ENCODE peak calls at places on chromosomes 6 and 20, in four cellular contexts. G, D, T and L are unnamed samples.

GRCh38 chr6:39550191-39550590 is 175.0 kb downstream of the KIF6 start:
- DNase-seq in G (no peak), D (no peak), T (no peak), L (no peak)

GRCh38 chr6:14620522-14620921 is 502.9 kb downstream of the CD83 start:
- DNase-seq in G (no peak), D (no peak), T (no peak), L (no peak)

GRCh38 chr6:139291813-139292619 is at the start of gene TXLNB:
- DNase-seq in G (peak; percentile 54), D (no peak), T (peak; percentile 42), L (no peak)

GRCh38 chr6:29967379-29968010 is 25.2 kb downstream of the HLA-A start:
- DNase-seq in G (no peak), D (peak; percentile 59), T (peak; percentile 72), L (no peak)

GRCh38 chr6:15429146-15430110 is 183.6 kb downstream of the JARID2 start:
- DNase-seq in G (no peak), D (peak; percentile 81), T (no peak), L (peak; percentile 77)

GRCh38 chr6:13708679-13709261 is 2.9 kb downstream of the RANBP9 start:
- DNase-seq in G (no peak), D (no peak), T (no peak), L (no peak)

GRCh38 chr20:750801-751200 is 17.5 kb downstream of the SLC52A3 start:
- DNase-seq in G (no peak), D (no peak), T (no peak), L (no peak)

GRCh38 chr20:41344938-41345728 is 4.5 kb downstream of the LPIN3 start:
- DNase-seq in G (no peak), D (no peak), T (no peak), L (no peak)

GRCh38 chr6:34945317-34945716 is 56.3 kb downstream of the ANKS1A start:
- DNase-seq in G (no peak), D (no peak), T (no peak), L (no peak)

GRCh38 chr6:70673601-70674000 is 5.9 kb downstream of the SMAP1 start:
- DNase-seq in G (no peak), D (no peak), T (no peak), L (no peak)

GRCh38 chr6:27752038-27752885 is 159.9 kb downstream of the OR2B2 start:
- DNase-seq in G (peak; percentile 24), D (peak; percentile 91), T (peak; percentile 46), L (peak; percentile 86)

GRCh38 chr20:17446171-17446570 is 85.0 kb downstream of the BFSP1 start:
- DNase-seq in G (no peak), D (no peak), T (no peak), L (no peak)

GRCh38 chr6:16700202-16700997 is 60.9 kb downstream of the ATXN1 start:
- DNase-seq in G (peak; percentile 32), D (no peak), T (no peak), L (no peak)

DNA sequence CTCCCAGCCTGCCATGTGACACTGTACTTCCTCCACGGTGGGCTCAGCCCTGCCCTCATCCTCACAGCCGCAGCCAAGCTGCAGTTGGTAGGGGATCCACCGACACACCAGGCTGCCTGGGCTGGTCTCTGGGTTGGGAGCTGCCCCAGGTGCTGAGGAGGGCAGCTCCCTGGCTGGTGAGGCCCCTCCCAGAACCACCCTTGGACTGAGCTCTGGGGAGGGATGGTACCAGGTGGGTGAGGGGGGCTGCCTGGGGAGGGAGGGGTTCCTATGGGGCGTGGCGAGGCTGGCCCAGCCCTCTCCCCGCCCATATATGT is 183 bp upstream of the TNFRSF6B start:
- DNase-seq in G (no peak), D (no peak), T (no peak), L (no peak)
- H3K27ac ChIP-seq in G (no peak overlapping the region), D (no peak overlapping the region), T (peak overlapping the region; percentile 39), L (no peak overlapping the region)

GRCh38 chr20:13755809-13756208 is 28.9 kb downstream of the ESF1 start:
- DNase-seq in G (no peak), D (no peak), T (no peak), L (no peak)
- H3K36me3 ChIP-seq in G (no peaks in the 10 kb centered on the region), D (peaks cover 46% of the 10 kb centered on the region), T (peaks cover 7% of the 10 kb centered on the region), L (peaks cover 73% of the 10 kb centered on the region)

GRCh38 chr6:5582758-5583157 is 321.4 kb downstream of the FARS2 start:
- DNase-seq in G (no peak), D (peak; percentile 32), T (no peak), L (no peak)
- H3K27ac ChIP-seq in G (no peak overlapping the region), D (peak overlapping the region; percentile 83), T (no peak overlapping the region), L (no peak overlapping the region)

GRCh38 chr6:43781941-43782704 is 12.1 kb downstream of the VEGFA start:
- DNase-seq in G (no peak), D (no peak), T (no peak), L (no peak)
- H3K36me3 ChIP-seq in G (no peaks in the 10 kb centered on the region), D (peaks cover 93% of the 10 kb centered on the region), T (peaks cover 65% of the 10 kb centered on the region), L (peaks cover 83% of the 10 kb centered on the region)